ENCODE peak calls at places on chromosomes 2 and 18, in ten cellular contexts. One of them, this sample, is unnamed.

GRCh38 chr2:130150181-130151144 is 5.6 kb upstream of the CCDC74B start:
- DNase-seq in activated CD8-positive, alpha-beta memory T cell treated with anti-CD3 and anti-CD28 coated beads, Interleukin-2, amount 50 U/mL, for 48 hours: peak
- DNase-seq in LoVo: no peak
- DNase-seq in cardiac muscle cell: no peak
- DNase-seq in osteoblast: peak
- DNase-seq in HFFc6: no peak
- DNase-seq in GM06990: no peak
- DNase-seq in NCI-H1048: no peak
- DNase-seq in NCI-H2081: no peak
- DNase-seq in left ventricle myocardium superior: no peak
- DNase-seq in this sample: no peak

GRCh38 chr2:120961396-120961795 is 225.7 kb downstream of the GLI2 start:
- DNase-seq in activated CD8-positive, alpha-beta memory T cell treated with anti-CD3 and anti-CD28 coated beads, Interleukin-2, amount 50 U/mL, for 48 hours: no peak
- DNase-seq in LoVo: no peak
- DNase-seq in cardiac muscle cell: no peak
- DNase-seq in osteoblast: no peak
- DNase-seq in HFFc6: no peak
- DNase-seq in GM06990: no peak
- DNase-seq in NCI-H1048: no peak
- DNase-seq in NCI-H2081: no peak
- DNase-seq in left ventricle myocardium superior: peak
- DNase-seq in this sample: no peak

GRCh38 chr18:11245889-11246288 is 96.5 kb upstream of the PIEZO2 start:
- DNase-seq in activated CD8-positive, alpha-beta memory T cell treated with anti-CD3 and anti-CD28 coated beads, Interleukin-2, amount 50 U/mL, for 48 hours: no peak
- DNase-seq in LoVo: no peak
- DNase-seq in cardiac muscle cell: no peak
- DNase-seq in osteoblast: no peak
- DNase-seq in HFFc6: no peak
- DNase-seq in GM06990: no peak
- DNase-seq in NCI-H1048: no peak
- DNase-seq in NCI-H2081: no peak
- DNase-seq in left ventricle myocardium superior: no peak
- DNase-seq in this sample: no peak

GRCh38 chr2:226637383-226637782 is 162.2 kb downstream of the IRS1 start:
- DNase-seq in activated CD8-positive, alpha-beta memory T cell treated with anti-CD3 and anti-CD28 coated beads, Interleukin-2, amount 50 U/mL, for 48 hours: no peak
- DNase-seq in LoVo: no peak
- DNase-seq in cardiac muscle cell: no peak
- DNase-seq in osteoblast: no peak
- DNase-seq in HFFc6: no peak
- DNase-seq in GM06990: no peak
- DNase-seq in NCI-H1048: no peak
- DNase-seq in NCI-H2081: no peak
- DNase-seq in left ventricle myocardium superior: no peak
- DNase-seq in this sample: no peak

GRCh38 chr2:171158790-171159325 is 1.8 kb downstream of the TLK1 start:
- DNase-seq in activated CD8-positive, alpha-beta memory T cell treated with anti-CD3 and anti-CD28 coated beads, Interleukin-2, amount 50 U/mL, for 48 hours: no peak
- DNase-seq in LoVo: no peak
- DNase-seq in cardiac muscle cell: no peak
- DNase-seq in osteoblast: no peak
- DNase-seq in HFFc6: no peak
- DNase-seq in GM06990: no peak
- DNase-seq in NCI-H1048: no peak
- DNase-seq in NCI-H2081: peak
- DNase-seq in left ventricle myocardium superior: no peak
- DNase-seq in this sample: peak

GRCh38 chr2:240056678-240057077 is 3.4 kb upstream of the OR6B3 start:
- DNase-seq in activated CD8-positive, alpha-beta memory T cell treated with anti-CD3 and anti-CD28 coated beads, Interleukin-2, amount 50 U/mL, for 48 hours: no peak
- DNase-seq in LoVo: no peak
- DNase-seq in cardiac muscle cell: no peak
- DNase-seq in osteoblast: peak
- DNase-seq in HFFc6: no peak
- DNase-seq in GM06990: no peak
- DNase-seq in NCI-H1048: no peak
- DNase-seq in NCI-H2081: no peak
- DNase-seq in left ventricle myocardium superior: no peak
- DNase-seq in this sample: no peak

GRCh38 chr2:97868986-97869721 is 126.6 kb downstream of the TMEM131 start:
- DNase-seq in activated CD8-positive, alpha-beta memory T cell treated with anti-CD3 and anti-CD28 coated beads, Interleukin-2, amount 50 U/mL, for 48 hours: no peak
- DNase-seq in LoVo: peak
- DNase-seq in cardiac muscle cell: peak
- DNase-seq in osteoblast: peak
- DNase-seq in HFFc6: peak
- DNase-seq in GM06990: no peak
- DNase-seq in NCI-H1048: no peak
- DNase-seq in NCI-H2081: no peak
- DNase-seq in left ventricle myocardium superior: peak
- DNase-seq in this sample: peak

GRCh38 chr2:20611844-20612356 is 39.0 kb downstream of the HS1BP3 start:
- DNase-seq in activated CD8-positive, alpha-beta memory T cell treated with anti-CD3 and anti-CD28 coated beads, Interleukin-2, amount 50 U/mL, for 48 hours: no peak
- DNase-seq in LoVo: no peak
- DNase-seq in cardiac muscle cell: no peak
- DNase-seq in osteoblast: peak
- DNase-seq in HFFc6: no peak
- DNase-seq in GM06990: no peak
- DNase-seq in NCI-H1048: no peak
- DNase-seq in NCI-H2081: no peak
- DNase-seq in left ventricle myocardium superior: no peak
- DNase-seq in this sample: no peak

GRCh38 chr2:173048901-173049661 is 26.6 kb upstream of the MAP3K20 start:
- DNase-seq in activated CD8-positive, alpha-beta memory T cell treated with anti-CD3 and anti-CD28 coated beads, Interleukin-2, amount 50 U/mL, for 48 hours: peak
- DNase-seq in LoVo: peak
- DNase-seq in cardiac muscle cell: peak
- DNase-seq in osteoblast: peak
- DNase-seq in HFFc6: peak
- DNase-seq in GM06990: peak
- DNase-seq in NCI-H1048: no peak
- DNase-seq in NCI-H2081: peak
- DNase-seq in left ventricle myocardium superior: peak
- DNase-seq in this sample: peak

This sample was measured in Ammon's horn.